ENCODE peak calls at places on chromosomes 3 and 15, in four cellular contexts. Z is cardiac fibroblast, V is adrenal gland, O is AG10803. L is an unnamed sample.

GRCh38 chr3:79019137-79019923 is 748.5 kb downstream of the ROBO1 start:
- DNase-seq in O (peak), V (peak), Z (peak), L (peak)

GRCh38 chr3:34995771-34996430 is 643.4 kb upstream of the ARPP21 start:
- DNase-seq in Z (no peak), O (no peak), V (no peak), L (no peak)

GRCh38 chr3:183193762-183194701 is 31.5 kb upstream of the LAMP3 start:
- DNase-seq in Z (no peak), V (no peak), O (no peak), L (no peak)

GRCh38 chr15:89767411-89767915 is 8.7 kb upstream of the MESP2 start:
- DNase-seq in O (no peak), V (no peak), Z (no peak), L (no peak)

GRCh38 chr15:57827021-57827420 is 120.5 kb downstream of the POLR2M start:
- DNase-seq in O (no peak), Z (no peak), V (no peak), L (no peak)

GRCh38 chr3:110881069-110881468 is 190.5 kb upstream of the NECTIN3 start:
- DNase-seq in O (peak), V (peak), Z (peak), L (no peak)

GRCh38 chr3:111861396-111861795 is 2.3 kb downstream of the PHLDB2 start:
- DNase-seq in Z (peak), V (no peak), O (no peak), L (no peak)

GRCh38 chr3:172152869-172153268 is 113.5 kb downstream of the FNDC3B start:
- DNase-seq in O (peak), V (no peak), Z (peak), L (no peak)

GRCh38 chr15:42102646-42103235 is 8.4 kb upstream of the PLA2G4D start:
- DNase-seq in O (peak), V (no peak), Z (peak), L (peak)

GRCh38 chr15:72342385-72342784 is 22.4 kb upstream of the CELF6 start:
- DNase-seq in V (no peak), O (no peak), Z (peak), L (peak)

GRCh38 chr15:100836501-100836900 is 43.1 kb upstream of the ALDH1A3 start:
- DNase-seq in Z (no peak), O (no peak), V (no peak), L (no peak)

GRCh38 chr3:197597335-197597734 is 41.6 kb upstream of the BDH1 start:
- DNase-seq in O (no peak), V (no peak), Z (no peak), L (peak)

GRCh38 chr3:33665294-33665693 is 52.8 kb downstream of the CLASP2 start:
- DNase-seq in Z (no peak), V (no peak), O (no peak), L (no peak)

GRCh38 chr3:189342811-189343210 is 171.0 kb downstream of the TPRG1 start:
- DNase-seq in O (no peak), V (no peak), Z (no peak), L (no peak)
- TF ChIP-seq CTCF in O (no peak), V (no peak), Z (no peak), L (no peak)

GRCh38 chr3:122305818-122306621 is 19.0 kb upstream of the CSTA start:
- DNase-seq in O (no peak), Z (no peak), V (peak), L (no peak)
- TF ChIP-seq CTCF in O (no peak), Z (no peak), V (no peak), L (no peak)

GRCh38 chr15:55917881-55918296 is 75.5 kb downstream of the NEDD4 start:
- DNase-seq in Z (peak), V (no peak), O (peak), L (no peak)
- TF ChIP-seq CTCF in Z (peak), V (peak), O (peak), L (peak)

GRCh38 chr3:2597615-2598014 is 498.9 kb downstream of the CNTN4 start:
- DNase-seq in Z (no peak), V (no peak), O (no peak), L (no peak)
- TF ChIP-seq CTCF in Z (no peak), V (no peak), O (no peak), L (no peak)

DNA sequence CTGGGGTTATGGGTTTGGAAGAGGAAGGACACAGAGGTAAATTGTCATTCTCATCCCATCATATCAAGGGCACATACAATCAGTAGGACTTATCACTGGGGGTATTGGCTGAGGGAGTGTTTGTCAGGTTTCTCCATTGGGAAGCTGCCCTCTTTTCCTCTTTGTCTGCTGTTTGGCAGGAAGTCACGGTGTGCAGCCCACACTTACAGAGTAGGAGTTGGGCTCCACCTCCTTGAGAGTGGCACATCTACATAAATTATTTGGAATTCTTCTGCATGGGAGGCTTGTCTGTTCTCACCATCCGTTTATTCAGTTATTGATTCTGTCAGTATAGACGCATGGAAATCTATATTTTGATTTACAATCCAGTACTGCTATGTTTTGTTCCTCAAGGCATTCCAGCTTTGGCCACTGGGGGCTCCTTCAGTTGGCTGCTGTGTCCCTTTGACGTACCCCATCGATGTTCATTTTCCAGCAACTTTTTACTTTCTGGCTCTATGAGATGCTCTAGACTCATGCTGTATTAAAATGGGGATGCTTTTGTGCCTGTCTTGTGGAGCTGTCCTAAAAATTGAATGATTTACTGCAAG is 200.3 kb downstream of the SLCO3A1 start:
- DNase-seq in V (no peak), Z (no peak), O (no peak), L (no peak)
- TF ChIP-seq CTCF in V (no peak), Z (peak), O (peak), L (peak)

GRCh38 chr3:14602006-14602803 is 49.4 kb upstream of the CCDC174 start:
- DNase-seq in V (no peak), Z (no peak), O (no peak), L (no peak)
- TF ChIP-seq CTCF in V (no peak), Z (no peak), O (no peak), L (no peak)

L was measured in osteocyte.